ENCODE peak calls at places on chromosomes 3 and 15, in six cellular contexts. F is brain microvascular endothelial cell, K is cardiac muscle cell, X is mammary epithelial cell, H is foreskin fibroblast, U is HFF-Myc. M is an unnamed sample.

GRCh38 chr15:82533801-82534200 is 6.5 kb downstream of the RPS17 start:
- DNase-seq in X (no peak), U (no peak), F (no peak), H (no peak), K (no peak), M (no peak)

GRCh38 chr3:192831111-192831644 is 86.5 kb downstream of the MB21D2 start:
- DNase-seq in K (no peak), X (peak), U (no peak), H (peak), F (peak), M (no peak)

GRCh38 chr3:152317956-152318355 is 49.2 kb downstream of the MBNL1 start:
- DNase-seq in K (no peak), H (peak), X (no peak), U (no peak), F (peak), M (no peak)

GRCh38 chr3:69379661-69380060 is 6.2 kb downstream of the FRMD4B start:
- DNase-seq in U (no peak), F (no peak), X (no peak), H (no peak), K (no peak), M (no peak)

GRCh38 chr3:113002676-113003075 is 11.9 kb downstream of the GTPBP8 start:
- DNase-seq in X (no peak), U (no peak), K (no peak), H (no peak), F (no peak), M (no peak)

GRCh38 chr3:127000128-127000527 is 17.2 kb downstream of the PLXNA1 start:
- DNase-seq in F (no peak), U (no peak), K (no peak), H (peak), X (no peak), M (no peak)

GRCh38 chr3:172082269-172082668 is 42.9 kb downstream of the FNDC3B start:
- DNase-seq in U (peak), X (peak), F (peak), H (peak), K (no peak), M (no peak)

GRCh38 chr3:11655188-11655928 is 11.6 kb upstream of the VGLL4 start:
- DNase-seq in F (no peak), H (no peak), U (no peak), X (no peak), K (peak), M (peak)

GRCh38 chr3:170585937-170586310 is at the start of gene SLC7A14:
- DNase-seq in U (no peak), X (no peak), H (no peak), K (peak), F (peak), M (peak)

GRCh38 chr15:63990449-63990848 is 55.8 kb downstream of the DAPK2 start:
- DNase-seq in K (no peak), X (no peak), H (no peak), F (no peak), U (no peak), M (no peak)

GRCh38 chr3:39344746-39345344 is 15.3 kb downstream of the CCR8 start:
- DNase-seq in U (no peak), F (no peak), K (no peak), X (peak), H (no peak), M (no peak)

GRCh38 chr3:36973141-36973540 is 19.8 kb downstream of the EPM2AIP1 start:
- DNase-seq in U (no peak), H (no peak), X (no peak), K (no peak), F (no peak), M (no peak)

GRCh38 chr3:172094621-172095557 is 55.5 kb downstream of the FNDC3B start:
- DNase-seq in X (no peak), F (peak), U (no peak), K (no peak), H (no peak), M (no peak)

GRCh38 chr15:98949624-98950023 is 58.0 kb downstream of the PGPEP1L start:
- DNase-seq in U (no peak), K (no peak), X (no peak), F (no peak), H (no peak), M (no peak)

GRCh38 chr3:36814071-36814717 is 49.8 kb upstream of the DCLK3 start:
- DNase-seq in K (peak), H (no peak), F (no peak), X (no peak), U (no peak), M (no peak)

GRCh38 chr15:40289140-40289775 is 6.4 kb upstream of the ANKRD63 start:
- DNase-seq in K (no peak), X (peak), U (no peak), H (no peak), F (no peak), M (no peak)

GRCh38 chr15:99230867-99231266 is 18.5 kb downstream of the TTC23 start:
- DNase-seq in H (no peak), X (no peak), K (no peak), U (no peak), F (no peak), M (no peak)

GRCh38 chr3:152100491-152101086 is 168.1 kb upstream of the MBNL1 start:
- DNase-seq in H (no peak), U (no peak), X (no peak), K (no peak), F (no peak), M (no peak)

GRCh38 chr3:4979401-4980228 is at the start of gene BHLHE40:
- DNase-seq in H (no peak), F (no peak), X (no peak), K (no peak), U (no peak), M (no peak)

GRCh38 chr3:14620512-14620911 is 31.1 kb upstream of the CCDC174 start:
- DNase-seq in H (no peak), F (no peak), K (no peak), U (no peak), X (no peak), M (no peak)

GRCh38 chr3:141920701-141921100 is 44.3 kb downstream of the ATP1B3 start:
- DNase-seq in H (no peak), K (no peak), U (no peak), X (no peak), F (no peak), M (no peak)

GRCh38 chr3:16319307-16319706 is 54.3 kb downstream of the OXNAD1 start:
- DNase-seq in U (no peak), K (peak), H (no peak), F (no peak), X (no peak), M (peak)

GRCh38 chr3:137071104-137071503 is 113.3 kb downstream of the IL20RB start:
- DNase-seq in K (no peak), H (no peak), U (no peak), F (no peak), X (no peak), M (no peak)

GRCh38 chr3:75631541-75631940 is 32.6 kb upstream of the FRG2C start:
- DNase-seq in H (no peak), X (no peak), U (no peak), K (no peak), F (no peak), M (no peak)

GRCh38 chr15:47384316-47384715 is 333.0 kb upstream of the SEMA6D start:
- DNase-seq in K (peak), X (peak), H (peak), U (peak), F (peak), M (no peak)

GRCh38 chr3:53748512-53749271 is 97.5 kb downstream of the CHDH start:
- DNase-seq in K (no peak), H (no peak), F (no peak), X (no peak), U (no peak), M (peak)

GRCh38 chr3:77313843-77314242 is 273.9 kb downstream of the ROBO2 start:
- DNase-seq in K (no peak), X (no peak), F (no peak), H (no peak), U (no peak), M (no peak)

GRCh38 chr15:101337976-101338375 is 42.9 kb upstream of the SNRPA1 start:
- DNase-seq in H (no peak), K (no peak), U (no peak), X (no peak), F (no peak), M (no peak)

GRCh38 chr3:4561661-4562060 is 68.5 kb downstream of the ITPR1 start:
- DNase-seq in U (no peak), X (no peak), F (no peak), K (no peak), H (no peak), M (no peak)

GRCh38 chr15:41480396-41481140 is 13.1 kb upstream of the ITPKA start:
- DNase-seq in U (no peak), H (no peak), K (no peak), X (no peak), F (no peak), M (no peak)

GRCh38 chr15:70763950-70764730 is 782 bp upstream of the UACA start:
- DNase-seq in U (no peak), X (no peak), H (no peak), F (no peak), K (peak), M (peak)

GRCh38 chr15:97301166-97301565 is 659.3 kb upstream of the ARRDC4 start:
- DNase-seq in K (no peak), X (no peak), H (no peak), F (no peak), U (no peak), M (no peak)

GRCh38 chr3:123084738-123085237 is 18.0 kb downstream of the PDIA5 start:
- DNase-seq in H (no peak), F (no peak), X (no peak), U (no peak), K (no peak), M (no peak)

GRCh38 chr15:87672309-87672897 is 584.1 kb downstream of the NTRK3 start:
- DNase-seq in F (peak), U (peak), H (no peak), K (peak), X (peak), M (peak)

GRCh38 chr3:49566312-49566711 is 12.0 kb downstream of the BSN start:
- DNase-seq in H (no peak), X (no peak), K (no peak), F (no peak), U (no peak), M (peak)

GRCh38 chr3:172846706-172847105 is 96.2 kb downstream of the ECT2 start:
- DNase-seq in X (peak), U (no peak), F (no peak), H (no peak), K (no peak), M (no peak)

GRCh38 chr3:30307548-30307947 is 298.9 kb upstream of the TGFBR2 start:
- DNase-seq in K (no peak), X (no peak), H (no peak), F (no peak), U (no peak), M (no peak)
- H3K4me3 ChIP-seq in K (no peak), X (no peak), H (no peak), F (no peak), U (no peak), M (no peak)

DNA sequence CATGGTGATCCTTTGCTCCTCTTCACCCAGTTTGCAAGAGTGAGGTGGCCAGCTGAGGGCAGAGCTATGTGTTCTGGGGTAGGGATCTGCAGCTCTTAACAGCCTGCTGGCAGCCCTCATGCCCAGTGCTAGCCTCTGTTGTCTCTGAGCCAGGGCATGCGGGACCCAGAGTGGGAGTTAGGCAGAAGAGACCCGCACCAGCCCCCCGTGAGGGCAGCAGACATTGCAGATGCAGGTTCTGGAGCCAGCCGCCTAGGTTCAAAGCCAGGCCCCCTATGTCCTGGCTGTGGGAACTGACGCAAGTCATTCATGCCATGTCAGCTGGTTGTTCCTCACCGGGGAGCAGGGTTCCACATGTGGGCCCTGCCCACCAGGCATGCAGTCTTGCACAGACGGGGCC is 74.7 kb downstream of the DNAJB8 start:
- DNase-seq in U (no peak), K (no peak), X (no peak), F (no peak), H (no peak), M (peak)
- H3K4me3 ChIP-seq in U (no peak), K (no peak), X (no peak), F (no peak), H (no peak), M (no peak)

GRCh38 chr3:156608601-156609000 is 53.7 kb upstream of the SSR3 start:
- DNase-seq in H (no peak), U (no peak), F (no peak), X (no peak), K (no peak), M (no peak)

GRCh38 chr3:156605686-156606605 is 51.0 kb upstream of the SSR3 start:
- DNase-seq in U (no peak), F (peak), X (peak), H (peak), K (peak), M (peak)

GRCh38 chr3:156609115-156609514 is 54.2 kb upstream of the SSR3 start:
- DNase-seq in H (no peak), X (no peak), U (no peak), F (no peak), K (no peak), M (no peak)

GRCh38 chr3:156604642-156605144 is 49.8 kb upstream of the SSR3 start:
- DNase-seq in H (no peak), U (no peak), F (no peak), K (no peak), X (no peak), M (no peak)

GRCh38 chr3:156606729-156607128 is 51.8 kb upstream of the SSR3 start:
- DNase-seq in K (no peak), U (no peak), H (no peak), F (no peak), X (no peak), M (no peak)
- H3K4me3 ChIP-seq in K (no peak), U (no peak), H (no peak), F (no peak), X (no peak), M (no peak)

GRCh38 chr15:80549712-80550111 is 145.4 kb upstream of the ABHD17C start:
- DNase-seq in K (no peak), X (peak), F (no peak), U (peak), H (no peak), M (no peak)
- H3K4me3 ChIP-seq in K (no peak), X (no peak), F (peak), U (peak), H (peak), M (no peak)

GRCh38 chr3:190229632-190230424 is 92.4 kb downstream of the CLDN1 start:
- DNase-seq in F (peak), U (no peak), H (peak), X (peak), K (no peak), M (no peak)
- H3K4me3 ChIP-seq in F (no peak), U (no peak), H (no peak), X (peak), K (no peak), M (no peak)

GRCh38 chr3:150454622-150455021 is 46.5 kb downstream of the TSC22D2 start:
- DNase-seq in K (no peak), X (no peak), U (no peak), F (no peak), H (no peak), M (no peak)

GRCh38 chr3:150457996-150458395 is 49.9 kb downstream of the TSC22D2 start:
- DNase-seq in H (no peak), X (no peak), U (no peak), K (no peak), F (no peak), M (no peak)

GRCh38 chr3:150454085-150454484 is 46.0 kb downstream of the TSC22D2 start:
- DNase-seq in H (no peak), X (no peak), F (no peak), U (peak), K (no peak), M (no peak)

GRCh38 chr3:150453353-150453752 is 45.3 kb downstream of the TSC22D2 start:
- DNase-seq in H (no peak), X (no peak), F (no peak), U (no peak), K (no peak), M (no peak)

DNA sequence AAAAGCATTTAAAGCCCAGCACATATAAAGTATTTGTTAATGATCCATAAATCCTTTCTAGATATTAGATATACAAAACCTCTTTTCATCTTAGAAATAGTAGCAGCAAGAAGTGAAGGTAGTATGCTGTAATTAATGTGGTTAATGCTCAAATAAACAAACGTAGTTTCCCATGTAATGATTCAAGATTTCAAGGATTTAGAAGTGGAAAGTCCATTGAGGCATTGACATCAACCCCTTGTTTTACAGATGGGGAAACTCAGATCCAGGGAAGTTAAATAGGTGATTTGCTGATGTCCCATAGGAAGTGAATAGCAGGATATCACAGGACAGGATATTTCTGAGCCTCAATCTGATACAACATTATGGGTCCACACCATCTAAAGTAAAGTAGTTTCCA is 47.2 kb downstream of the TSC22D2 start:
- DNase-seq in K (no peak), F (no peak), U (no peak), X (no peak), H (no peak), M (no peak)
- H3K4me3 ChIP-seq in K (no peak), F (no peak), U (no peak), X (no peak), H (no peak), M (no peak)

DNA sequence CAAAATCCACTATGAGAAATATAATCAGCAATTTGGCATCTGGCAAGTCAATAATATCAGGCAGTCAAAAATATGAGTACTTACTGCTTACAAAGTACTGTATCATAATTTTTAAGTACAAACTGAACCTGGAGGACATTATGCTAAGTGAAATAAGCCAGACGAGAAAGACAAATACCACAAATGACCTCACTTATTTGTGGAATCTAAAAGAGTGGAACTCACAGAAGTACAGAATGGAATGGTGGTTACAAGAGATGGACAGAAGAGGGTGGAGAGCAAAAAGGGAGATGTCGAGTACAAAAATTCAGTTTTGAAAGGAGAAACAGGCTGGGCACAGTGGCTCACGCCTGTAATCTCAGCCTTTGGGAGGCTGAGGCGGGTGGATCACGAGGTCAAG is 12.4 kb downstream of the PCYT1A start:
- DNase-seq in X (no peak), K (no peak), U (no peak), H (no peak), F (no peak), M (no peak)
- H3K4me3 ChIP-seq in X (no peak), K (no peak), U (no peak), H (no peak), F (no peak), M (no peak)

M was measured in H7.